ENCODE peak calls at places on chromosomes 5 and 9, in nine cellular contexts. One of them, this sample, is unnamed.

GRCh38 chr5:66307647-66308257 is 163.7 kb downstream of the SREK1 start:
- DNase-seq in astrocyte of the spinal cord: peak
- DNase-seq in BE2C: no peak
- DNase-seq in neural crest cell: no peak
- DNase-seq in HFF-Myc: peak
- DNase-seq in mesothelial cell of epicardium: no peak
- DNase-seq in AG04450: peak
- DNase-seq in foreskin fibroblast: peak
- DNase-seq in heart right ventricle: no peak
- DNase-seq in this sample: peak

GRCh38 chr5:107771926-107772325 is 101.2 kb upstream of the EFNA5 start:
- DNase-seq in foreskin fibroblast: no peak
- DNase-seq in astrocyte of the spinal cord: no peak
- DNase-seq in HFF-Myc: no peak
- DNase-seq in AG04450: no peak
- DNase-seq in neural crest cell: no peak
- DNase-seq in heart right ventricle: no peak
- DNase-seq in mesothelial cell of epicardium: no peak
- DNase-seq in BE2C: no peak
- DNase-seq in this sample: no peak

GRCh38 chr5:58085800-58086199 is 374.1 kb downstream of the PLK2 start:
- DNase-seq in mesothelial cell of epicardium: no peak
- DNase-seq in astrocyte of the spinal cord: peak
- DNase-seq in HFF-Myc: no peak
- DNase-seq in AG04450: no peak
- DNase-seq in BE2C: no peak
- DNase-seq in neural crest cell: no peak
- DNase-seq in foreskin fibroblast: peak
- DNase-seq in heart right ventricle: no peak
- DNase-seq in this sample: no peak

GRCh38 chr5:176436641-176437040 is 11.5 kb upstream of the FAF2 start:
- DNase-seq in astrocyte of the spinal cord: peak
- DNase-seq in AG04450: no peak
- DNase-seq in mesothelial cell of epicardium: no peak
- DNase-seq in neural crest cell: no peak
- DNase-seq in BE2C: no peak
- DNase-seq in heart right ventricle: no peak
- DNase-seq in HFF-Myc: no peak
- DNase-seq in foreskin fibroblast: peak
- DNase-seq in this sample: no peak

GRCh38 chr9:38186372-38187115 is 117.5 kb upstream of the SHB start:
- DNase-seq in foreskin fibroblast: no peak
- DNase-seq in BE2C: no peak
- DNase-seq in astrocyte of the spinal cord: peak
- DNase-seq in neural crest cell: no peak
- DNase-seq in mesothelial cell of epicardium: no peak
- DNase-seq in AG04450: no peak
- DNase-seq in heart right ventricle: no peak
- DNase-seq in HFF-Myc: no peak
- DNase-seq in this sample: no peak

GRCh38 chr5:132439521-132440206 is 50.9 kb downstream of the IRF1 start:
- DNase-seq in HFF-Myc: no peak
- DNase-seq in mesothelial cell of epicardium: no peak
- DNase-seq in foreskin fibroblast: peak
- DNase-seq in AG04450: peak
- DNase-seq in BE2C: no peak
- DNase-seq in astrocyte of the spinal cord: peak
- DNase-seq in heart right ventricle: peak
- DNase-seq in neural crest cell: no peak
- DNase-seq in this sample: no peak

GRCh38 chr5:2103940-2104339 is 221.2 kb upstream of the IRX4 start:
- DNase-seq in neural crest cell: no peak
- DNase-seq in heart right ventricle: no peak
- DNase-seq in AG04450: peak
- DNase-seq in HFF-Myc: no peak
- DNase-seq in BE2C: no peak
- DNase-seq in astrocyte of the spinal cord: no peak
- DNase-seq in foreskin fibroblast: no peak
- DNase-seq in mesothelial cell of epicardium: no peak
- DNase-seq in this sample: no peak

GRCh38 chr9:2663886-2664674 is 42.5 kb downstream of the VLDLR start:
- DNase-seq in heart right ventricle: no peak
- DNase-seq in neural crest cell: no peak
- DNase-seq in AG04450: no peak
- DNase-seq in foreskin fibroblast: peak
- DNase-seq in mesothelial cell of epicardium: no peak
- DNase-seq in HFF-Myc: no peak
- DNase-seq in astrocyte of the spinal cord: no peak
- DNase-seq in BE2C: no peak
- DNase-seq in this sample: no peak

GRCh38 chr9:71353723-71354122 is 232.3 kb upstream of the TRPM3 start:
- DNase-seq in mesothelial cell of epicardium: no peak
- DNase-seq in BE2C: no peak
- DNase-seq in HFF-Myc: peak
- DNase-seq in foreskin fibroblast: peak
- DNase-seq in AG04450: no peak
- DNase-seq in heart right ventricle: no peak
- DNase-seq in astrocyte of the spinal cord: peak
- DNase-seq in neural crest cell: no peak
- DNase-seq in this sample: no peak

GRCh38 chr5:38023799-38024198 is 184.0 kb upstream of the GDNF start:
- DNase-seq in BE2C: no peak
- DNase-seq in AG04450: no peak
- DNase-seq in heart right ventricle: no peak
- DNase-seq in HFF-Myc: no peak
- DNase-seq in foreskin fibroblast: peak
- DNase-seq in neural crest cell: no peak
- DNase-seq in astrocyte of the spinal cord: no peak
- DNase-seq in mesothelial cell of epicardium: no peak
- DNase-seq in this sample: no peak

GRCh38 chr9:133844876-133845658 is 106.9 kb upstream of the SARDH start:
- DNase-seq in foreskin fibroblast: peak
- DNase-seq in BE2C: no peak
- DNase-seq in neural crest cell: no peak
- DNase-seq in HFF-Myc: no peak
- DNase-seq in mesothelial cell of epicardium: no peak
- DNase-seq in astrocyte of the spinal cord: peak
- DNase-seq in heart right ventricle: peak
- DNase-seq in AG04450: no peak
- DNase-seq in this sample: peak

GRCh38 chr5:81428866-81429265 is 34.9 kb upstream of the ACOT12 start:
- DNase-seq in heart right ventricle: no peak
- DNase-seq in AG04450: no peak
- DNase-seq in neural crest cell: no peak
- DNase-seq in BE2C: no peak
- DNase-seq in foreskin fibroblast: no peak
- DNase-seq in mesothelial cell of epicardium: no peak
- DNase-seq in astrocyte of the spinal cord: peak
- DNase-seq in HFF-Myc: no peak
- DNase-seq in this sample: no peak

GRCh38 chr9:79020266-79020665 is 551.5 kb upstream of the TLE4 start:
- DNase-seq in astrocyte of the spinal cord: no peak
- DNase-seq in BE2C: peak
- DNase-seq in foreskin fibroblast: no peak
- DNase-seq in AG04450: no peak
- DNase-seq in neural crest cell: no peak
- DNase-seq in heart right ventricle: no peak
- DNase-seq in mesothelial cell of epicardium: no peak
- DNase-seq in HFF-Myc: peak
- DNase-seq in this sample: no peak

GRCh38 chr5:175741556-175741955 is 83.7 kb downstream of the HRH2 start:
- DNase-seq in HFF-Myc: no peak
- DNase-seq in neural crest cell: no peak
- DNase-seq in mesothelial cell of epicardium: no peak
- DNase-seq in foreskin fibroblast: no peak
- DNase-seq in astrocyte of the spinal cord: no peak
- DNase-seq in BE2C: no peak
- DNase-seq in AG04450: no peak
- DNase-seq in heart right ventricle: no peak
- DNase-seq in this sample: no peak

GRCh38 chr5:167723254-167723871 is 568.1 kb upstream of the WWC1 start:
- DNase-seq in mesothelial cell of epicardium: peak
- DNase-seq in foreskin fibroblast: peak
- DNase-seq in astrocyte of the spinal cord: peak
- DNase-seq in heart right ventricle: peak
- DNase-seq in HFF-Myc: peak
- DNase-seq in neural crest cell: peak
- DNase-seq in BE2C: peak
- DNase-seq in AG04450: peak
- DNase-seq in this sample: peak

GRCh38 chr9:137301086-137301947 is 754 bp downstream of the NRARP start:
- DNase-seq in neural crest cell: no peak
- DNase-seq in foreskin fibroblast: peak
- DNase-seq in mesothelial cell of epicardium: peak
- DNase-seq in AG04450: no peak
- DNase-seq in BE2C: peak
- DNase-seq in heart right ventricle: peak
- DNase-seq in astrocyte of the spinal cord: peak
- DNase-seq in HFF-Myc: no peak
- DNase-seq in this sample: no peak

GRCh38 chr5:94159144-94159543 is 417.7 kb upstream of the POU5F2 start:
- DNase-seq in foreskin fibroblast: no peak
- DNase-seq in heart right ventricle: no peak
- DNase-seq in BE2C: no peak
- DNase-seq in neural crest cell: no peak
- DNase-seq in mesothelial cell of epicardium: no peak
- DNase-seq in astrocyte of the spinal cord: no peak
- DNase-seq in HFF-Myc: no peak
- DNase-seq in AG04450: no peak
- DNase-seq in this sample: no peak
- TF ChIP-seq CTCF in foreskin fibroblast: no peak
- TF ChIP-seq CTCF in heart right ventricle: no peak
- TF ChIP-seq CTCF in BE2C: peak
- TF ChIP-seq CTCF in neural crest cell: peak
- TF ChIP-seq CTCF in mesothelial cell of epicardium: no peak
- TF ChIP-seq CTCF in astrocyte of the spinal cord: no peak
- TF ChIP-seq CTCF in HFF-Myc: no peak
- TF ChIP-seq CTCF in AG04450: no peak
- TF ChIP-seq CTCF in this sample: no peak

GRCh38 chr9:34869390-34869789 is 88.7 kb upstream of the PHF24 start:
- DNase-seq in foreskin fibroblast: peak
- DNase-seq in neural crest cell: no peak
- DNase-seq in HFF-Myc: no peak
- DNase-seq in astrocyte of the spinal cord: peak
- DNase-seq in BE2C: no peak
- DNase-seq in mesothelial cell of epicardium: no peak
- DNase-seq in AG04450: no peak
- DNase-seq in heart right ventricle: no peak
- DNase-seq in this sample: no peak
- TF ChIP-seq CTCF in foreskin fibroblast: peak
- TF ChIP-seq CTCF in neural crest cell: peak
- TF ChIP-seq CTCF in HFF-Myc: peak
- TF ChIP-seq CTCF in astrocyte of the spinal cord: peak
- TF ChIP-seq CTCF in BE2C: peak
- TF ChIP-seq CTCF in mesothelial cell of epicardium: no peak
- TF ChIP-seq CTCF in AG04450: peak
- TF ChIP-seq CTCF in heart right ventricle: no peak
- TF ChIP-seq CTCF in this sample: peak

GRCh38 chr5:169289520-169289919 is 11.4 kb downstream of the SLIT3 start:
- DNase-seq in HFF-Myc: no peak
- DNase-seq in mesothelial cell of epicardium: no peak
- DNase-seq in neural crest cell: no peak
- DNase-seq in BE2C: no peak
- DNase-seq in AG04450: no peak
- DNase-seq in heart right ventricle: no peak
- DNase-seq in astrocyte of the spinal cord: no peak
- DNase-seq in foreskin fibroblast: peak
- DNase-seq in this sample: no peak
- TF ChIP-seq CTCF in HFF-Myc: peak
- TF ChIP-seq CTCF in mesothelial cell of epicardium: no peak
- TF ChIP-seq CTCF in neural crest cell: no peak
- TF ChIP-seq CTCF in BE2C: peak
- TF ChIP-seq CTCF in AG04450: no peak
- TF ChIP-seq CTCF in heart right ventricle: no peak
- TF ChIP-seq CTCF in astrocyte of the spinal cord: no peak
- TF ChIP-seq CTCF in foreskin fibroblast: no peak
- TF ChIP-seq CTCF in this sample: no peak

DNA sequence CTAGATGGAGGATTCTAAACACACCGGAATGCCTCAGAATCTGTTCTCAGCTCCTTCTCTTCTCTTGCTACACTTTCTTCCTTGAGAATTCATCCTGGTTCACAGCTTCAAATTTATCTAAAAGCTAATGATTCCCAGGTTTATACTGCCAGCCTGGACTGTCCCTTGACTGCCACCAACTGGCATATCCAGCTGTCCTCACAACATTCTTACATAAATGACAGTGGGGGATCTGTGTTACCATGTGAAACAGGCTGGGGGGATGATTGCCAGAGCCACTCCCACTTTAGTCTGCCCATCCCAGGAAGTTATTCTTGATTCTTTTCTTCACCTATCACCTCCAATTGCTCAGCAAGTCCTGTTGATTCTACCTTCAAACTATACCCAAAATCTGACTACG is 27.2 kb upstream of the ZFR start:
- DNase-seq in AG04450: no peak
- DNase-seq in astrocyte of the spinal cord: no peak
- DNase-seq in HFF-Myc: no peak
- DNase-seq in foreskin fibroblast: no peak
- DNase-seq in heart right ventricle: no peak
- DNase-seq in mesothelial cell of epicardium: no peak
- DNase-seq in neural crest cell: no peak
- DNase-seq in BE2C: no peak
- DNase-seq in this sample: no peak
- TF ChIP-seq CTCF in AG04450: no peak
- TF ChIP-seq CTCF in astrocyte of the spinal cord: no peak
- TF ChIP-seq CTCF in HFF-Myc: no peak
- TF ChIP-seq CTCF in foreskin fibroblast: no peak
- TF ChIP-seq CTCF in heart right ventricle: no peak
- TF ChIP-seq CTCF in mesothelial cell of epicardium: no peak
- TF ChIP-seq CTCF in neural crest cell: no peak
- TF ChIP-seq CTCF in BE2C: peak
- TF ChIP-seq CTCF in this sample: peak